ENCODE peak calls at places on chromosome 18, in seven cellular contexts. D, T, O, P, M, U and Y are unnamed samples.
A peak's percentile ranks its signal among the peaks of the same experiment; 100 is the strongest.

GRCh38 chr18:8283901-8284585 is 325.2 kb upstream of the RAB12 start:
- DNase-seq in M (no peak), O (no peak), P (no peak), D (no peak), U (peak; percentile 62), T (no peak), Y (no peak)

GRCh38 chr18:22314406-22314805 is 103.3 kb downstream of the CTAGE1 start:
- DNase-seq in P (no peak), T (no peak), O (no peak), D (no peak), U (peak; percentile 95), M (no peak), Y (peak; percentile 5)

GRCh38 chr18:43312891-43313290 is 35.6 kb upstream of the SYT4 start:
- DNase-seq in U (peak; percentile 25), O (no peak), T (no peak), M (no peak), P (no peak), D (no peak), Y (no peak)

GRCh38 chr18:23240609-23240930 is 105.3 kb downstream of the CABLES1 start:
- DNase-seq in D (no peak), U (no peak), M (no peak), P (no peak), O (no peak), T (no peak), Y (no peak)

GRCh38 chr18:9742588-9743131 is 34.6 kb downstream of the RAB31 start:
- DNase-seq in M (no peak), U (peak; percentile 75), O (no peak), P (no peak), D (peak; percentile 32), T (peak; percentile 60), Y (no peak)

GRCh38 chr18:6207941-6208340 is 206.8 kb downstream of the L3MBTL4 start:
- DNase-seq in P (no peak), D (no peak), U (no peak), M (no peak), O (no peak), T (no peak), Y (no peak)

GRCh38 chr18:13319629-13320028 is 101.1 kb downstream of the LDLRAD4 start:
- DNase-seq in O (no peak), M (no peak), T (no peak), P (no peak), D (no peak), U (no peak), Y (no peak)

GRCh38 chr18:62720048-62720447 is 4.7 kb downstream of the PHLPP1 start:
- DNase-seq in D (no peak), P (no peak), O (no peak), T (no peak), M (no peak), U (no peak), Y (no peak)

GRCh38 chr18:69935319-69936190 is 12.1 kb downstream of the CD226 start:
- DNase-seq in O (no peak), M (no peak), D (no peak), T (peak; percentile 18), U (peak; percentile 39), P (no peak), Y (no peak)

GRCh38 chr18:7817596-7817995 is 250.5 kb downstream of the PTPRM start:
- DNase-seq in P (no peak), T (no peak), M (no peak), U (no peak), O (no peak), D (no peak), Y (no peak)

GRCh38 chr18:31658670-31659573 is 25.5 kb downstream of the B4GALT6 start:
- DNase-seq in M (no peak), O (no peak), D (no peak), T (no peak), P (no peak), U (peak; percentile 38), Y (no peak)

GRCh38 chr18:8480506-8481328 is 128.5 kb upstream of the RAB12 start:
- DNase-seq in O (no peak), P (peak; percentile 24), D (peak; percentile 72), U (peak; percentile 30), T (peak; percentile 45), M (peak; percentile 73), Y (peak; percentile 46)

GRCh38 chr18:2173464-2173863 is 397.8 kb downstream of the METTL4 start:
- DNase-seq in D (peak; percentile 46), U (peak; percentile 92), T (no peak), P (no peak), M (no peak), O (no peak), Y (peak; percentile 40)

GRCh38 chr18:37188016-37188791 is 359.3 kb downstream of the KIAA1328 start:
- DNase-seq in O (no peak), M (no peak), U (peak; percentile 16), T (no peak), D (no peak), P (no peak), Y (no peak)

GRCh38 chr18:56541340-56541739 is 97.1 kb downstream of the TXNL1 start:
- DNase-seq in U (no peak), O (no peak), T (no peak), D (no peak), M (no peak), P (no peak), Y (no peak)

GRCh38 chr18:73842795-73843394 is 304.7 kb downstream of the FBXO15 start:
- DNase-seq in O (no peak), U (peak; percentile 29), T (peak; percentile 26), D (peak; percentile 40), P (peak; percentile 47), M (no peak), Y (peak; percentile 38)

GRCh38 chr18:51614033-51614432 is 416.6 kb upstream of the MEX3C start:
- DNase-seq in M (no peak), O (no peak), D (peak; percentile 90), T (no peak), P (no peak), U (peak; percentile 78), Y (peak; percentile 76)

GRCh38 chr18:6521804-6522418 is 107.2 kb upstream of the L3MBTL4 start:
- DNase-seq in M (no peak), O (no peak), D (peak; percentile 17), P (peak; percentile 59), T (peak; percentile 10), U (peak; percentile 8), Y (no peak)

GRCh38 chr18:62587689-62588088 is 64.9 kb downstream of the ZCCHC2 start:
- DNase-seq in T (no peak), P (no peak), U (no peak), O (no peak), M (no peak), D (no peak), Y (no peak)

GRCh38 chr18:70276416-70277145 is 12.3 kb upstream of the SOCS6 start:
- DNase-seq in D (no peak), M (no peak), U (no peak), T (no peak), P (no peak), O (no peak), Y (no peak)

GRCh38 chr18:12308386-12309100 is 502 bp downstream of the TUBB6 start:
- DNase-seq in O (peak; percentile 72), T (peak; percentile 73), P (peak; percentile 79), D (peak; percentile 75), M (peak; percentile 95), U (peak; percentile 75), Y (peak; percentile 80)

GRCh38 chr18:38898167-38898566 is 1332.6 kb upstream of the CELF4 start:
- DNase-seq in M (no peak), T (no peak), O (no peak), U (no peak), P (no peak), D (no peak), Y (no peak)

DNA sequence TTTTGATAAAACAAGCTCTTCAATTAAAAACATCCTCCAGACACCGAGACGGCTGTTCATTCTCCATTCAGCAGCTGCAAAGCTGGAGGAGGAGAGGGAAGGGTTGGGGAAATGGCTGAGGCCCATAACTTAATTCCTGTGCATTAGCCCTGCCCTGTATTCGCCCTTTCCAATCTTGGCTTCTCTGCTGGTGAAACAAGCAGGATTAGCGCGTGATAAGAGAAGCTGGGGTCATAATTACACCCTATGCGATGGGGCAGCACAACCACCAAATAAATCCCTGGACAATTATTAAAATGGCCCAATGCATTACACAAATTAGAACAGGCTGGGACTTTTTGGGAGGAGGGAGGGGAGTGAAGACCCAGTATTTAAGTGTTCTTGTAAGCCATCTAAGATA is 176.5 kb upstream of the SKOR2 start:
- DNase-seq in M (no peak), O (no peak), D (no peak), T (no peak), U (no peak), P (no peak), Y (no peak)
- H3K27ac ChIP-seq in M (no peak overlapping the region), O (no peak overlapping the region), D (no peak overlapping the region), T (no peak overlapping the region), U (no peak overlapping the region), P (no peak overlapping the region), Y (no peak overlapping the region)

GRCh38 chr18:26618130-26618529 is 69.8 kb upstream of the KCTD1 start:
- DNase-seq in M (no peak), U (peak; percentile 12), O (no peak), P (no peak), T (no peak), D (no peak), Y (no peak)

GRCh38 chr18:26617151-26617554 is 68.8 kb upstream of the KCTD1 start:
- DNase-seq in D (peak; percentile 92), U (peak; percentile 96), P (no peak), O (no peak), M (no peak), T (no peak), Y (peak; percentile 83)

GRCh38 chr18:26619350-26619749 is 71.0 kb upstream of the KCTD1 start:
- DNase-seq in O (no peak), D (no peak), M (no peak), T (no peak), U (no peak), P (no peak), Y (no peak)

GRCh38 chr18:26614374-26614773 is 66.0 kb upstream of the KCTD1 start:
- DNase-seq in M (no peak), D (peak; percentile 45), O (no peak), U (peak; percentile 18), P (no peak), T (no peak), Y (no peak)
- TF ChIP-seq CTCF in M (no peak), D (no peak), O (no peak), U (no peak), P (no peak), T (no peak), Y (no peak)

GRCh38 chr18:24268784-24269550 is 128.7 kb downstream of the OSBPL1A start:
- DNase-seq in O (no peak), T (no peak), P (no peak), D (no peak), M (no peak), U (no peak), Y (no peak)

GRCh38 chr18:24267878-24268277 is 129.0 kb downstream of the CABYR start:
- DNase-seq in P (no peak), U (no peak), M (no peak), O (no peak), T (no peak), D (no peak), Y (no peak)

GRCh38 chr18:24263078-24263477 is 124.2 kb downstream of the CABYR start:
- DNase-seq in D (no peak), O (no peak), P (no peak), U (no peak), T (no peak), M (no peak), Y (no peak)

GRCh38 chr18:24266124-24266523 is 127.3 kb downstream of the CABYR start:
- DNase-seq in T (no peak), O (no peak), U (no peak), M (no peak), P (no peak), D (no peak), Y (no peak)

GRCh38 chr18:24265502-24266064 is 126.7 kb downstream of the CABYR start:
- DNase-seq in D (no peak), U (no peak), M (no peak), P (no peak), T (no peak), O (no peak), Y (no peak)
- H3K27ac ChIP-seq in D (no peak overlapping the region), U (no peak overlapping the region), M (peak overlapping the region; percentile 53), P (no peak overlapping the region), T (no peak overlapping the region), O (no peak overlapping the region), Y (no peak overlapping the region)

GRCh38 chr18:3447895-3448844 is 1.8 kb upstream of the TGIF1 start:
- DNase-seq in P (peak; percentile 94), U (peak; percentile 93), M (peak; percentile 98), D (peak; percentile 95), T (peak; percentile 97), O (peak; percentile 97), Y (peak; percentile 93)
- TF ChIP-seq CTCF in P (no peak), U (no peak), M (no peak), D (peak; percentile 19), T (no peak), O (no peak), Y (peak; percentile 22)